ENCODE peak calls at places on chromosomes 1 and 21, in ten cellular contexts. One of them, this sample, is unnamed.

GRCh38 chr1:218339267-218339831 is 5.8 kb upstream of the TGFB2 start:
- DNase-seq in substantia nigra: no peak
- DNase-seq in heart left ventricle: no peak
- DNase-seq in MM.1S: peak
- DNase-seq in lung: no peak
- DNase-seq in pancreas: no peak
- DNase-seq in H9: no peak
- DNase-seq in left lung: no peak
- DNase-seq in ascending aorta: no peak
- DNase-seq in neural progenitor cell: peak
- DNase-seq in this sample: no peak

GRCh38 chr1:906532-907420 is 16.9 kb upstream of the SAMD11 start:
- DNase-seq in neural progenitor cell: peak
- DNase-seq in H9: peak
- DNase-seq in left lung: peak
- DNase-seq in lung: peak
- DNase-seq in MM.1S: no peak
- DNase-seq in substantia nigra: no peak
- DNase-seq in pancreas: peak
- DNase-seq in ascending aorta: peak
- DNase-seq in heart left ventricle: peak
- DNase-seq in this sample: peak

GRCh38 chr1:20733361-20733975 is 965 bp upstream of the SH2D5 start:
- DNase-seq in left lung: no peak
- DNase-seq in heart left ventricle: no peak
- DNase-seq in MM.1S: no peak
- DNase-seq in neural progenitor cell: no peak
- DNase-seq in substantia nigra: no peak
- DNase-seq in ascending aorta: peak
- DNase-seq in lung: no peak
- DNase-seq in H9: no peak
- DNase-seq in pancreas: no peak
- DNase-seq in this sample: no peak

GRCh38 chr1:118948796-118949195 is 39.3 kb downstream of the TBX15 start:
- DNase-seq in left lung: no peak
- DNase-seq in substantia nigra: no peak
- DNase-seq in heart left ventricle: no peak
- DNase-seq in lung: no peak
- DNase-seq in neural progenitor cell: no peak
- DNase-seq in H9: no peak
- DNase-seq in MM.1S: no peak
- DNase-seq in pancreas: no peak
- DNase-seq in ascending aorta: no peak
- DNase-seq in this sample: no peak

GRCh38 chr1:180643693-180644092 is 11.9 kb downstream of the XPR1 start:
- DNase-seq in ascending aorta: no peak
- DNase-seq in H9: no peak
- DNase-seq in MM.1S: no peak
- DNase-seq in lung: no peak
- DNase-seq in heart left ventricle: peak
- DNase-seq in left lung: no peak
- DNase-seq in pancreas: peak
- DNase-seq in neural progenitor cell: no peak
- DNase-seq in substantia nigra: peak
- DNase-seq in this sample: peak

GRCh38 chr1:20100632-20101355 is 18.5 kb downstream of the PLA2G2D start:
- DNase-seq in pancreas: no peak
- DNase-seq in lung: peak
- DNase-seq in neural progenitor cell: peak
- DNase-seq in MM.1S: peak
- DNase-seq in ascending aorta: no peak
- DNase-seq in H9: peak
- DNase-seq in substantia nigra: peak
- DNase-seq in heart left ventricle: peak
- DNase-seq in left lung: no peak
- DNase-seq in this sample: peak

GRCh38 chr1:23470282-23471070 is 13.5 kb downstream of the ASAP3 start:
- DNase-seq in MM.1S: no peak
- DNase-seq in pancreas: no peak
- DNase-seq in ascending aorta: peak
- DNase-seq in heart left ventricle: peak
- DNase-seq in substantia nigra: no peak
- DNase-seq in neural progenitor cell: no peak
- DNase-seq in H9: no peak
- DNase-seq in lung: peak
- DNase-seq in left lung: peak
- DNase-seq in this sample: no peak

GRCh38 chr21:45516071-45516670 is 26.1 kb downstream of the SLC19A1 start:
- DNase-seq in left lung: peak
- DNase-seq in MM.1S: no peak
- DNase-seq in heart left ventricle: peak
- DNase-seq in pancreas: no peak
- DNase-seq in substantia nigra: no peak
- DNase-seq in neural progenitor cell: no peak
- DNase-seq in ascending aorta: peak
- DNase-seq in H9: no peak
- DNase-seq in lung: no peak
- DNase-seq in this sample: no peak

GRCh38 chr1:181416268-181416855 is 67.0 kb upstream of the CACNA1E start:
- DNase-seq in lung: no peak
- DNase-seq in ascending aorta: no peak
- DNase-seq in left lung: no peak
- DNase-seq in heart left ventricle: no peak
- DNase-seq in MM.1S: no peak
- DNase-seq in pancreas: no peak
- DNase-seq in H9: no peak
- DNase-seq in neural progenitor cell: no peak
- DNase-seq in substantia nigra: no peak
- DNase-seq in this sample: no peak

GRCh38 chr1:115300087-115300856 is 37.8 kb downstream of the NGF start:
- DNase-seq in MM.1S: no peak
- DNase-seq in neural progenitor cell: no peak
- DNase-seq in ascending aorta: no peak
- DNase-seq in heart left ventricle: no peak
- DNase-seq in lung: no peak
- DNase-seq in substantia nigra: no peak
- DNase-seq in pancreas: no peak
- DNase-seq in H9: no peak
- DNase-seq in left lung: no peak
- DNase-seq in this sample: no peak

GRCh38 chr1:212062832-212063438 is 27.4 kb downstream of the DTL start:
- DNase-seq in lung: no peak
- DNase-seq in substantia nigra: no peak
- DNase-seq in neural progenitor cell: peak
- DNase-seq in pancreas: no peak
- DNase-seq in left lung: no peak
- DNase-seq in heart left ventricle: no peak
- DNase-seq in ascending aorta: no peak
- DNase-seq in H9: no peak
- DNase-seq in MM.1S: peak
- DNase-seq in this sample: no peak

GRCh38 chr1:43995984-43996732 is 4.8 kb downstream of the CCDC24 start:
- DNase-seq in ascending aorta: no peak
- DNase-seq in left lung: no peak
- DNase-seq in substantia nigra: no peak
- DNase-seq in H9: no peak
- DNase-seq in heart left ventricle: no peak
- DNase-seq in neural progenitor cell: peak
- DNase-seq in pancreas: no peak
- DNase-seq in lung: no peak
- DNase-seq in MM.1S: no peak
- DNase-seq in this sample: no peak

GRCh38 chr1:101043776-101044175 is 18.2 kb upstream of the DPH5 start:
- DNase-seq in pancreas: no peak
- DNase-seq in heart left ventricle: no peak
- DNase-seq in MM.1S: no peak
- DNase-seq in substantia nigra: no peak
- DNase-seq in ascending aorta: no peak
- DNase-seq in H9: no peak
- DNase-seq in neural progenitor cell: no peak
- DNase-seq in lung: no peak
- DNase-seq in left lung: no peak
- DNase-seq in this sample: no peak

GRCh38 chr1:161864577-161864976 is 98.5 kb downstream of the ATF6 start:
- DNase-seq in heart left ventricle: no peak
- DNase-seq in lung: no peak
- DNase-seq in MM.1S: no peak
- DNase-seq in neural progenitor cell: no peak
- DNase-seq in ascending aorta: no peak
- DNase-seq in left lung: no peak
- DNase-seq in H9: no peak
- DNase-seq in substantia nigra: no peak
- DNase-seq in pancreas: no peak
- DNase-seq in this sample: no peak

GRCh38 chr1:6358144-6358624 is 35.4 kb downstream of the ACOT7 start:
- DNase-seq in lung: no peak
- DNase-seq in ascending aorta: no peak
- DNase-seq in H9: no peak
- DNase-seq in neural progenitor cell: no peak
- DNase-seq in MM.1S: no peak
- DNase-seq in left lung: no peak
- DNase-seq in substantia nigra: no peak
- DNase-seq in pancreas: no peak
- DNase-seq in heart left ventricle: no peak
- DNase-seq in this sample: no peak

DNA sequence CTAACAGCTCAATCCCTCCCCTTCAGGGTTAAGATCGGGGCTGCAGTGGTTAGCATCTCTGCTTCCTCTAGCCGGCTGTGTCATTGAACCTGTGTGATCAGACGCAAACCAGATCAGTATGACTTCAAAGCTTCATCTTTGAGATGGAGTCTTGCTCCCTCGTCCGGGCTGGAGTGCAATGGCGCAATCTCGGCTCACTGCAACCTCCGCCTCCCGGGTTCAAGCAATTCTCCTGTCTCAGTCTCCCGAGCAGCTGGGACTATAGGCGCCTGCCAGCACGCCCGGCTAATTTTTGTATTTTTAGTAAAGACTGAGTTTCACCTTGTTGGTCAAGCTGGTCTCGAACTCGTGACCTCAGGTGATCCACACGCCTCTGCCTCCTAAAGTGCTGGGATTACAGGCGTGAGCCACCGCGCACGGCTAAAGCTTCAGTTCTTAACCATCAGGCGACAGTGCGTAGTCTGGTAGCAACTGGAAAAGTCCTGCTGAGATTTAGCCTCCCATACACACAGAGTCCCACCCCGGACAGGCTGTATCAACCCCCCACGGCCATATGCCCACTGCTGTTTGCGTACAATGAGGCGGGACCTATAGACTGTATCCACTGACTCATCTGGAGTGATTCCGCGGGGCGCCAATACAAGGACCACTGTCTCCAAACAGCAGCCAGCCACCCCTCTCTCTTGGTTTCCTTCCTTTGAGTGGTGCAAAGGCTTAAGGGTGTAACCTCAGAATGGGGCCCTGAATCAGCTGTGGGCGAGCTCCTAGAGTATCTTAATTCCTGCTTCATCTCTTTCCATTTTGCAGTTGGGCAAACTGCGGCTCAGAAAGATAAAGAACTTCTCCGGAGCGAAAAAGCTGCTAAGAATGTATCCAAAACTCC is 23.3 kb downstream of the CELA3A start:
- DNase-seq in MM.1S: peak
- DNase-seq in H9: peak
- DNase-seq in pancreas: no peak
- DNase-seq in neural progenitor cell: peak
- DNase-seq in ascending aorta: peak
- DNase-seq in substantia nigra: peak
- DNase-seq in lung: peak
- DNase-seq in left lung: peak
- DNase-seq in heart left ventricle: peak
- DNase-seq in this sample: peak
- H3K27ac ChIP-seq in MM.1S: peak
- H3K27ac ChIP-seq in H9: peak
- H3K27ac ChIP-seq in pancreas: peak
- H3K27ac ChIP-seq in neural progenitor cell: peak
- H3K27ac ChIP-seq in ascending aorta: peak
- H3K27ac ChIP-seq in substantia nigra: peak
- H3K27ac ChIP-seq in lung: peak
- H3K27ac ChIP-seq in left lung: peak
- H3K27ac ChIP-seq in heart left ventricle: peak
- H3K27ac ChIP-seq in this sample: peak

GRCh38 chr1:15756143-15757015 is 2.2 kb upstream of the FBLIM1 start:
- DNase-seq in left lung: no peak
- DNase-seq in substantia nigra: no peak
- DNase-seq in pancreas: peak
- DNase-seq in lung: no peak
- DNase-seq in MM.1S: no peak
- DNase-seq in H9: peak
- DNase-seq in heart left ventricle: no peak
- DNase-seq in neural progenitor cell: peak
- DNase-seq in ascending aorta: peak
- DNase-seq in this sample: peak
- H3K27ac ChIP-seq in left lung: no peak
- H3K27ac ChIP-seq in substantia nigra: no peak
- H3K27ac ChIP-seq in pancreas: no peak
- H3K27ac ChIP-seq in lung: no peak
- H3K27ac ChIP-seq in MM.1S: no peak
- H3K27ac ChIP-seq in H9: no peak
- H3K27ac ChIP-seq in heart left ventricle: no peak
- H3K27ac ChIP-seq in neural progenitor cell: no peak
- H3K27ac ChIP-seq in ascending aorta: peak
- H3K27ac ChIP-seq in this sample: no peak

DNA sequence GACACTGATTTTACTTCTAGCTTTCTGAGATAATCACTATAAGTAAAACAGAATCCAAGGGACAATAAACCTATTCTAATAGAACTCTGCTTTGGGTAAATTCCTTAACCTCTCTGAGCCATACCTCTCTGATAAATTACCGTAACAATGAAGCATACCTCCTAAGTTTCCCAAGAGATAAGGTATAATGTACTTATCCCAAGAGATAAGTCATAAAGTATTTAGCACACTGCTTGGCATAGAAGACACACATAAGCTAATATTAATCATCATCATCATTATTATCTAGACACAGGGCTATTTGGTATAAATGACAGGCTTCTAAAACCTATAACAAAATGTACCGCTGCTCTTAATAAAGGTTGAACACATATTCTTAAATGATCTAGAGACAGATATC is 16.2 kb downstream of the SSX2IP start:
- DNase-seq in lung: no peak
- DNase-seq in left lung: no peak
- DNase-seq in neural progenitor cell: no peak
- DNase-seq in ascending aorta: no peak
- DNase-seq in MM.1S: no peak
- DNase-seq in heart left ventricle: no peak
- DNase-seq in pancreas: no peak
- DNase-seq in H9: no peak
- DNase-seq in substantia nigra: no peak
- DNase-seq in this sample: no peak
- H3K27ac ChIP-seq in lung: no peak
- H3K27ac ChIP-seq in left lung: no peak
- H3K27ac ChIP-seq in neural progenitor cell: no peak
- H3K27ac ChIP-seq in ascending aorta: no peak
- H3K27ac ChIP-seq in MM.1S: no peak
- H3K27ac ChIP-seq in heart left ventricle: no peak
- H3K27ac ChIP-seq in pancreas: no peak
- H3K27ac ChIP-seq in H9: no peak
- H3K27ac ChIP-seq in substantia nigra: no peak
- H3K27ac ChIP-seq in this sample: no peak

GRCh38 chr1:174809755-174810280 is 189.9 kb upstream of the CACYBP start:
- DNase-seq in substantia nigra: no peak
- DNase-seq in ascending aorta: no peak
- DNase-seq in MM.1S: no peak
- DNase-seq in H9: no peak
- DNase-seq in heart left ventricle: no peak
- DNase-seq in left lung: no peak
- DNase-seq in pancreas: no peak
- DNase-seq in neural progenitor cell: no peak
- DNase-seq in lung: no peak
- DNase-seq in this sample: no peak
- H3K27ac ChIP-seq in substantia nigra: no peak
- H3K27ac ChIP-seq in ascending aorta: no peak
- H3K27ac ChIP-seq in MM.1S: no peak
- H3K27ac ChIP-seq in H9: no peak
- H3K27ac ChIP-seq in heart left ventricle: no peak
- H3K27ac ChIP-seq in left lung: no peak
- H3K27ac ChIP-seq in pancreas: no peak
- H3K27ac ChIP-seq in neural progenitor cell: no peak
- H3K27ac ChIP-seq in lung: no peak
- H3K27ac ChIP-seq in this sample: no peak

This sample was measured in prostate gland.